ENCODE peak calls at places on chromosomes 16 and 17, in five cellular contexts. One of them, this sample, is unnamed.

GRCh38 chr16:10616395-10616743 is 36.0 kb upstream of the EMP2 start:
- DNase-seq in astrocyte of the spinal cord: no peak
- DNase-seq in mammary epithelial cell: no peak
- DNase-seq in gastrocnemius medialis: no peak
- DNase-seq in heart left ventricle: no peak
- DNase-seq in this sample: no peak

GRCh38 chr17:38451030-38451839 is 23.0 kb downstream of the ARHGAP23 start:
- DNase-seq in gastrocnemius medialis: no peak
- DNase-seq in heart left ventricle: peak
- DNase-seq in mammary epithelial cell: no peak
- DNase-seq in astrocyte of the spinal cord: peak
- DNase-seq in this sample: no peak

GRCh38 chr16:10744370-10745030 is 858 bp downstream of the NUBP1 start:
- DNase-seq in heart left ventricle: no peak
- DNase-seq in astrocyte of the spinal cord: peak
- DNase-seq in gastrocnemius medialis: no peak
- DNase-seq in mammary epithelial cell: no peak
- DNase-seq in this sample: no peak

GRCh38 chr16:68434654-68435210 is 13.6 kb downstream of the SMPD3 start:
- DNase-seq in heart left ventricle: no peak
- DNase-seq in astrocyte of the spinal cord: no peak
- DNase-seq in mammary epithelial cell: peak
- DNase-seq in gastrocnemius medialis: no peak
- DNase-seq in this sample: no peak

GRCh38 chr16:48057085-48057484 is 98.7 kb downstream of the ABCC12 start:
- DNase-seq in mammary epithelial cell: no peak
- DNase-seq in astrocyte of the spinal cord: peak
- DNase-seq in gastrocnemius medialis: no peak
- DNase-seq in heart left ventricle: no peak
- DNase-seq in this sample: no peak

GRCh38 chr17:77619326-77619725 is 339.2 kb upstream of the TNRC6C start:
- DNase-seq in gastrocnemius medialis: no peak
- DNase-seq in astrocyte of the spinal cord: no peak
- DNase-seq in mammary epithelial cell: no peak
- DNase-seq in heart left ventricle: no peak
- DNase-seq in this sample: no peak

GRCh38 chr17:18933102-18934058 is 18.6 kb upstream of the SLC5A10 start:
- DNase-seq in heart left ventricle: no peak
- DNase-seq in astrocyte of the spinal cord: no peak
- DNase-seq in mammary epithelial cell: no peak
- DNase-seq in gastrocnemius medialis: no peak
- DNase-seq in this sample: no peak

GRCh38 chr17:42409467-42410351 is 13.3 kb downstream of the CAVIN1 start:
- DNase-seq in mammary epithelial cell: peak
- DNase-seq in gastrocnemius medialis: peak
- DNase-seq in heart left ventricle: peak
- DNase-seq in astrocyte of the spinal cord: peak
- DNase-seq in this sample: peak

GRCh38 chr17:63595132-63595531 is 5.6 kb upstream of the TACO1 start:
- DNase-seq in gastrocnemius medialis: no peak
- DNase-seq in astrocyte of the spinal cord: no peak
- DNase-seq in mammary epithelial cell: no peak
- DNase-seq in heart left ventricle: no peak
- DNase-seq in this sample: no peak

GRCh38 chr17:75152523-75152922 is 1.8 kb downstream of the JPT1 start:
- DNase-seq in gastrocnemius medialis: no peak
- DNase-seq in heart left ventricle: no peak
- DNase-seq in mammary epithelial cell: no peak
- DNase-seq in astrocyte of the spinal cord: no peak
- DNase-seq in this sample: no peak
- H3K4me3 ChIP-seq in gastrocnemius medialis: no peak
- H3K4me3 ChIP-seq in heart left ventricle: no peak
- H3K4me3 ChIP-seq in mammary epithelial cell: peak
- H3K4me3 ChIP-seq in astrocyte of the spinal cord: peak
- H3K4me3 ChIP-seq in this sample: no peak

DNA sequence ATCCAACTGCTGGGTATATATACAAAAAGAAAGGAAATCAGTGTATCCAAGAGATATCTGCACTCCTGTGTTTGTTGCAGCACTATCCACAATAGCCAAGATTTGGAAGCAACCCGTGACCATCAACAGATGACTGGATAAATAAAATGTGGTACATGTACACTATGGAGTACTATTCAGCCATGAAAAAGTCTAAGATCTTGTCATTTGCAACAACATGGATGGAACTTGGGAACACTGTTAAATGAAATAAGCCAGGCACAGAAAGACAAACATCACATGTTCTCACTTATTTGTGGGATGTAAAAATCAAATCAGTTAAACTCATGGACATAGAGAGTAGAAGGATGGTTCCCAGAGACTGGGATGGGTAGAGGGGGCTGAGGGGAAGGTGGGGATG is 620.7 kb downstream of the RBFOX1 start:
- DNase-seq in heart left ventricle: no peak
- DNase-seq in mammary epithelial cell: no peak
- DNase-seq in gastrocnemius medialis: no peak
- DNase-seq in astrocyte of the spinal cord: no peak
- DNase-seq in this sample: no peak
- H3K4me3 ChIP-seq in heart left ventricle: no peak
- H3K4me3 ChIP-seq in mammary epithelial cell: no peak
- H3K4me3 ChIP-seq in gastrocnemius medialis: no peak
- H3K4me3 ChIP-seq in astrocyte of the spinal cord: no peak
- H3K4me3 ChIP-seq in this sample: no peak

GRCh38 chr16:81447383-81448101 is 2.9 kb downstream of the CMIP start:
- DNase-seq in gastrocnemius medialis: no peak
- DNase-seq in mammary epithelial cell: peak
- DNase-seq in heart left ventricle: no peak
- DNase-seq in astrocyte of the spinal cord: no peak
- DNase-seq in this sample: no peak
- H3K4me3 ChIP-seq in gastrocnemius medialis: peak
- H3K4me3 ChIP-seq in mammary epithelial cell: peak
- H3K4me3 ChIP-seq in heart left ventricle: peak
- H3K4me3 ChIP-seq in astrocyte of the spinal cord: no peak
- H3K4me3 ChIP-seq in this sample: peak

GRCh38 chr17:27495460-27495859 is 39.2 kb downstream of the KSR1 start:
- DNase-seq in heart left ventricle: no peak
- DNase-seq in astrocyte of the spinal cord: no peak
- DNase-seq in mammary epithelial cell: no peak
- DNase-seq in gastrocnemius medialis: no peak
- DNase-seq in this sample: no peak
- H3K4me3 ChIP-seq in heart left ventricle: no peak
- H3K4me3 ChIP-seq in astrocyte of the spinal cord: no peak
- H3K4me3 ChIP-seq in mammary epithelial cell: no peak
- H3K4me3 ChIP-seq in gastrocnemius medialis: no peak
- H3K4me3 ChIP-seq in this sample: no peak

GRCh38 chr16:84386044-84386443 is 17.7 kb downstream of the ATP2C2 start:
- DNase-seq in astrocyte of the spinal cord: no peak
- DNase-seq in heart left ventricle: no peak
- DNase-seq in mammary epithelial cell: no peak
- DNase-seq in gastrocnemius medialis: no peak
- DNase-seq in this sample: no peak

GRCh38 chr16:84390131-84390785 is 21.9 kb downstream of the ATP2C2 start:
- DNase-seq in mammary epithelial cell: no peak
- DNase-seq in gastrocnemius medialis: no peak
- DNase-seq in astrocyte of the spinal cord: no peak
- DNase-seq in heart left ventricle: no peak
- DNase-seq in this sample: no peak

GRCh38 chr16:84387021-84387420 is 18.7 kb downstream of the ATP2C2 start:
- DNase-seq in gastrocnemius medialis: no peak
- DNase-seq in heart left ventricle: no peak
- DNase-seq in astrocyte of the spinal cord: no peak
- DNase-seq in mammary epithelial cell: no peak
- DNase-seq in this sample: no peak

GRCh38 chr16:84396537-84397008 is 28.2 kb downstream of the ATP2C2 start:
- DNase-seq in heart left ventricle: no peak
- DNase-seq in mammary epithelial cell: peak
- DNase-seq in gastrocnemius medialis: no peak
- DNase-seq in astrocyte of the spinal cord: no peak
- DNase-seq in this sample: no peak

GRCh38 chr16:84391151-84391873 is 23.0 kb downstream of the ATP2C2 start:
- DNase-seq in mammary epithelial cell: no peak
- DNase-seq in gastrocnemius medialis: no peak
- DNase-seq in astrocyte of the spinal cord: peak
- DNase-seq in heart left ventricle: no peak
- DNase-seq in this sample: no peak
- H3K4me3 ChIP-seq in mammary epithelial cell: no peak
- H3K4me3 ChIP-seq in gastrocnemius medialis: no peak
- H3K4me3 ChIP-seq in astrocyte of the spinal cord: no peak
- H3K4me3 ChIP-seq in heart left ventricle: no peak
- H3K4me3 ChIP-seq in this sample: peak

GRCh38 chr17:61053469-61053868 is 346.2 kb upstream of the TBX2 start:
- DNase-seq in gastrocnemius medialis: no peak
- DNase-seq in astrocyte of the spinal cord: no peak
- DNase-seq in mammary epithelial cell: no peak
- DNase-seq in heart left ventricle: no peak
- DNase-seq in this sample: no peak

GRCh38 chr17:61058066-61058465 is 341.6 kb upstream of the TBX2 start:
- DNase-seq in gastrocnemius medialis: no peak
- DNase-seq in heart left ventricle: no peak
- DNase-seq in mammary epithelial cell: no peak
- DNase-seq in astrocyte of the spinal cord: no peak
- DNase-seq in this sample: no peak

GRCh38 chr17:61054430-61054829 is 345.2 kb upstream of the TBX2 start:
- DNase-seq in mammary epithelial cell: no peak
- DNase-seq in heart left ventricle: no peak
- DNase-seq in gastrocnemius medialis: no peak
- DNase-seq in astrocyte of the spinal cord: peak
- DNase-seq in this sample: no peak

DNA sequence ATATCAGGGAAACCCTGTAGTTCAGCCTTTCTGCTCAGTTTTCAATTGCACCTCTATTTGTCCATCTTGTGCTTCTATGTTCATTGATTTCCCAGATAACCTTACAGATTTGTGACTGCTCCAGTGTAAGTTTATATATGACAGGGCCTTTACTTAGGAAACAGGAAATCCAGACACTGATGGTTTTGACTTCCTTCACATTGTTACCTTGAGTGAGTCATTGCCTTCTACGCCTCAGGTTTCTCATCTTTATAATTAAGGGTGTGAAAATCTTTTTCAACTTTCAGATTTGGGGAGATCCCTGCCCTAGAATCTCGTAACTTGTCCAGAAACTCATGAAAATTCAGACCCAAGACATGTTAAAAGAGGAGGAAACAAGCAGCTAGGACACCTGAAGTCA is 342.4 kb upstream of the TBX2 start:
- DNase-seq in gastrocnemius medialis: no peak
- DNase-seq in astrocyte of the spinal cord: no peak
- DNase-seq in mammary epithelial cell: peak
- DNase-seq in heart left ventricle: no peak
- DNase-seq in this sample: no peak
- H3K4me3 ChIP-seq in gastrocnemius medialis: no peak
- H3K4me3 ChIP-seq in astrocyte of the spinal cord: no peak
- H3K4me3 ChIP-seq in mammary epithelial cell: no peak
- H3K4me3 ChIP-seq in heart left ventricle: no peak
- H3K4me3 ChIP-seq in this sample: no peak

This sample was measured in thoracic aorta.